ENCODE peak calls at places on chromosomes 1 and 21, in eight cellular contexts. Y is endodermal cell, I is heart right ventricle, R is psoas muscle, D is hepatocyte, Q is body of pancreas, L is upper lobe of right lung, O is adrenal gland. N is an unnamed sample.
A peak's percentile ranks its signal among the peaks of the same experiment; 100 is the strongest.

GRCh38 chr21:35585155-35585554 is 475.2 kb downstream of the SETD4 start:
- DNase-seq in D (no peak), Y (no peak), R (no peak), O (no peak), I (no peak), Q (no peak), L (no peak), N (no peak)

GRCh38 chr1:67441183-67441582 is 11.0 kb upstream of the SERBP1 start:
- DNase-seq in R (peak; percentile 33), L (no peak), Y (no peak), I (peak; percentile 71), O (peak; percentile 86), D (peak; percentile 53), Q (peak; percentile 58), N (no peak)

GRCh38 chr1:51329443-51330325 is 678 bp downstream of the TTC39A start:
- DNase-seq in I (peak; percentile 60), O (peak; percentile 62), R (no peak), Q (peak; percentile 97), D (peak; percentile 76), L (peak; percentile 90), Y (no peak), N (no peak)

GRCh38 chr1:82177190-82177589 is 376.5 kb downstream of the ADGRL2 start:
- DNase-seq in I (no peak), D (peak; percentile 10), Y (no peak), Q (no peak), L (no peak), O (no peak), R (no peak), N (no peak)

GRCh38 chr1:24702511-24703293 is 42.5 kb upstream of the CLIC4 start:
- DNase-seq in I (peak; percentile 47), D (peak; percentile 53), R (peak; percentile 31), L (no peak), Y (no peak), Q (no peak), O (no peak), N (no peak)

GRCh38 chr1:77888429-77889239 is at the start of gene NEXN:
- DNase-seq in Q (peak; percentile 83), O (peak; percentile 82), D (peak; percentile 81), I (peak; percentile 83), L (peak; percentile 82), Y (peak; percentile 92), R (peak; percentile 89), N (peak; percentile 35)

GRCh38 chr1:116453906-116454305 is 80.9 kb downstream of the ATP1A1 start:
- DNase-seq in Y (peak; percentile 74), D (no peak), I (no peak), O (no peak), L (no peak), R (no peak), Q (no peak), N (no peak)

GRCh38 chr1:82697965-82698364 is 897.2 kb downstream of the ADGRL2 start:
- DNase-seq in O (no peak), R (no peak), D (no peak), Q (no peak), I (no peak), L (no peak), Y (no peak), N (no peak)

GRCh38 chr21:31658053-31658452 is 1.4 kb upstream of the SOD1 start:
- DNase-seq in O (peak; percentile 63), Y (no peak), I (no peak), R (no peak), Q (no peak), D (no peak), L (no peak), N (no peak)

GRCh38 chr1:94496076-94496755 is 45.3 kb downstream of the F3 start:
- DNase-seq in Y (no peak), D (no peak), R (no peak), I (no peak), L (no peak), Q (no peak), O (no peak), N (no peak)

GRCh38 chr1:43005460-43006351 is 47.0 kb upstream of the SLC2A1 start:
- DNase-seq in L (no peak), D (peak; percentile 26), R (no peak), Y (peak; percentile 66), I (no peak), O (no peak), Q (no peak), N (no peak)

GRCh38 chr1:43008106-43008424 is 49.4 kb upstream of the SLC2A1 start:
- DNase-seq in I (no peak), O (peak; percentile 9), Y (no peak), L (no peak), Q (no peak), D (peak; percentile 22), R (no peak), N (no peak)

GRCh38 chr1:43009274-43009673 is 50.6 kb upstream of the SLC2A1 start:
- DNase-seq in Q (no peak), Y (no peak), D (no peak), L (no peak), R (no peak), O (no peak), I (no peak), N (no peak)

GRCh38 chr1:43008425-43009108 is 49.9 kb upstream of the SLC2A1 start:
- DNase-seq in O (peak; percentile 45), Y (peak; percentile 99), D (peak; percentile 56), Q (no peak), L (no peak), I (no peak), R (no peak), N (no peak)

GRCh38 chr1:43007377-43008105 is 48.9 kb upstream of the SLC2A1 start:
- DNase-seq in Q (peak; percentile 57), O (no peak), L (no peak), Y (peak; percentile 93), D (peak; percentile 84), I (no peak), R (no peak), N (no peak)
- H3K4me3 ChIP-seq in Q (no peak overlapping the region), O (no peak overlapping the region), L (no peak overlapping the region), Y (no peak overlapping the region), D (no peak overlapping the region), I (no peak overlapping the region), R (no peak overlapping the region), N (no peak overlapping the region)

DNA sequence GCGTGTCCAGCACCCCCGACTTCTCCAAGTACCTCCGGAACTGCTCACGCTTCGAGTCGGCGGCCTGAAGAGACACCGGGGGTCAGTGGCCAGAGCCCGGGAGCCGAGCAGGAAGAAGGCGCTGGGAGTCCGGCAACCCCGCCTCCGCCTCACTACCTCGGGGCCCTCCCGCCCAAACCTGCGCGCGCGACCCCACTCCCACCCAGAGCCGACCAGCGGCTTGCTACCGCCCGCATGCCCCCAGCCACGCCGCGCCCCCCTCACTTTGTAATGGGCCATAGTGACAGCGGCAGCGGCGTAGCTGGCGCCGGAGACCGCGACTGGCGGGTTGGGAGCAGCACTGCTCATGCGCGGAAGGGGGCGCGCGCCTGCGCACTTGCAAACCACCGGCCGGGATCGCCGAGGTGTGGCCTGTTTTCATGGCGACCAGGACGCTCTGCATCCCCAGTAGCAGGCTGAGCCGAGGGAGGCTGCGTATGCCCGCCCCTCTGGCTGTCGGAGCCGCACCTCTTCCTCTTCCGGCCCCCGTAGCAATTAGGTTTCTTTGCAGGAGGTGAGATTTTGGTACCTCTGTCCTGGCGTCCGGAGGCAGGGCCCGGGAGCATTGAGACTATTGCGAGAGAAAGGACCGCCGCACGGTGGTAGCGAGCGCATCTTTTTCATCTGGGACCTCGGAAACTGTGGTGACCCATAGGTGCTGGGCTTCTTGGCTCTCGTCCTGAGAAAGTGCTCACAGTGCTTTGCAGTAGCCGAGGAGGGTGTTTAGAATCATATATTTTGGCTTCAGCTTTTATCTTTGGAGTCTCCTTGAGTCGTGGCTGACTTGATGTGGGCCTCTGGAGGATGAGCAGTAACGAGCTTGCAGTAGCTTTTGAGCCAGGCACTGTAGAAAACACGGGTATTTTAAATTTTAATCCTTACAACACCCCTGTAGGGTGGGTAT is at the start of gene MYCBP:
- DNase-seq in R (peak; percentile 95), L (peak; percentile 98), I (peak; percentile 95), O (peak; percentile 96), D (peak; percentile 96), Q (peak; percentile 97), Y (peak; percentile 99), N (peak; percentile 92)
- TF ChIP-seq CTCF in R (peak; percentile 11), L (peak; percentile 28), I (peak; percentile 33), O (peak; percentile 22), D (no peak), Q (peak; percentile 17), Y (peak; percentile 39), N (peak; percentile 49)

GRCh38 chr1:211935448-211935970 is 99.8 kb downstream of the INTS7 start:
- DNase-seq in I (no peak), Q (no peak), Y (no peak), L (no peak), O (no peak), R (no peak), D (no peak), N (no peak)
- H3K4me3 ChIP-seq in I (no peak overlapping the region), Q (no peak overlapping the region), Y (no peak overlapping the region), L (no peak overlapping the region), O (no peak overlapping the region), R (no peak overlapping the region), D (no peak overlapping the region), N (no peak overlapping the region)

DNA sequence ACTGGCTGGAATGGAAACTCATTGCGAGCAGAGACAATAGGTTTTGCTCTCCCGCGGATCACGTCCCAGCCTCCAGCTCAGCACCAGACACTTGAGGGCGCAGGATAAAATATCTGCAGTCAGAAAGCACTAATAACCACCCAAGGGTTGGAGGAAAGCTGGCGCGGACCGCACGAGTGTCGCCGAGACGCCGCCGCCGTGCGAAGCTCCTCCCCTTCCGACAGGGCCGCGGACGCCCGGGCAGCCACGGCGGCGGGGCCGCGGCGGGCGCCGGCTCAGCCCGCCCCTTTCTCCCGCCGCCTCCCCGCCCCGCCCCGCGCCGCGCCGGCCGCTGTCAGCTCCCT is at the start of gene CMPK1:
- DNase-seq in O (peak; percentile 82), D (peak; percentile 93), R (peak; percentile 85), I (peak; percentile 86), Y (peak; percentile 90), L (peak; percentile 94), Q (peak; percentile 86), N (peak; percentile 84)
- TF ChIP-seq CTCF in O (no peak), D (peak; percentile 25), R (no peak), I (peak; percentile 13), Y (no peak), L (peak; percentile 5), Q (peak; percentile 5), N (peak; percentile 10)

N was measured in dorsolateral prefrontal cortex.